ENCODE peak calls at places on chromosomes 6 and 20, in five cellular contexts. S is HCT116, N is PC-3, U is GM23248, R is GM23338. D is an unnamed sample. For H3K9me2, the result is how much of the 10 kb centered on the place peaks cover.

GRCh38 chr6:143806282-143807102 is 36.6 kb upstream of the LTV1 start:
- DNase-seq in S (no peak), N (peak), U (peak), R (no peak), D (no peak)

GRCh38 chr6:90123796-90124195 is 172.8 kb downstream of the BACH2 start:
- DNase-seq in S (no peak), N (no peak), U (peak), R (no peak), D (no peak)

GRCh38 chr20:60455272-60455671 is 497.0 kb downstream of the CDH26 start:
- DNase-seq in S (no peak), N (no peak), U (no peak), R (no peak), D (no peak)

GRCh38 chr20:41956316-41957050 is 338.3 kb upstream of the CHD6 start:
- DNase-seq in S (no peak), N (peak), U (peak), R (peak), D (peak)

GRCh38 chr6:125203395-125203794 is 49.8 kb downstream of the TPD52L1 start:
- DNase-seq in S (no peak), N (peak), U (peak), R (no peak), D (no peak)

GRCh38 chr6:46491789-46492547 is 719 bp upstream of the RCAN2 start:
- DNase-seq in S (peak), N (peak), U (peak), R (peak), D (peak)

GRCh38 chr20:62060631-62061541 is 4.8 kb downstream of the TAF4 start:
- DNase-seq in S (no peak), N (no peak), U (no peak), R (no peak), D (no peak)

GRCh38 chr20:62344782-62345181 is 22.3 kb downstream of the LAMA5 start:
- DNase-seq in S (no peak), N (no peak), U (no peak), R (no peak), D (no peak)

GRCh38 chr6:28980797-28981390 is 24.2 kb downstream of the ZNF311 start:
- DNase-seq in S (peak), N (peak), U (peak), R (peak), D (peak)

GRCh38 chr6:168394606-168395005 is 46.4 kb upstream of the SMOC2 start:
- DNase-seq in S (no peak), N (no peak), U (no peak), R (no peak), D (no peak)

GRCh38 chr6:145544031-145544430 is 191.3 kb downstream of the EPM2A start:
- DNase-seq in S (peak), N (peak), U (peak), R (no peak), D (no peak)

GRCh38 chr6:33313709-33314514 is at the start of gene TAPBP:
- DNase-seq in S (no peak), N (peak), U (peak), R (peak), D (peak)

GRCh38 chr6:2855061-2855519 is 13.4 kb upstream of the SERPINB1 start:
- DNase-seq in S (no peak), N (no peak), U (no peak), R (no peak), D (no peak)

GRCh38 chr6:36809933-36810844 is 29.1 kb downstream of the CPNE5 start:
- DNase-seq in S (no peak), N (no peak), U (no peak), R (peak), D (no peak)

GRCh38 chr6:169247991-169248390 is 5.7 kb downstream of the THBS2 start:
- DNase-seq in S (no peak), N (no peak), U (no peak), R (no peak), D (no peak)

GRCh38 chr20:24873015-24873620 is 76.0 kb upstream of the CST7 start:
- DNase-seq in S (no peak), N (no peak), U (no peak), R (no peak), D (peak)

GRCh38 chr6:112004397-112005341 is 49.2 kb upstream of the CCN6 start:
- DNase-seq in S (no peak), N (no peak), U (no peak), R (no peak), D (no peak)

GRCh38 chr20:25090492-25091429 is 8.8 kb upstream of the VSX1 start:
- DNase-seq in S (no peak), N (peak), U (no peak), R (no peak), D (no peak)

GRCh38 chr20:34525709-34526416 is 9.6 kb downstream of the DYNLRB1 start:
- DNase-seq in S (peak), N (peak), U (peak), R (no peak), D (peak)

GRCh38 chr6:163413054-163413344 is 1.5 kb upstream of the QKI start:
- DNase-seq in S (no peak), N (no peak), U (no peak), R (no peak), D (peak)

GRCh38 chr6:64325093-64325492 is 689.5 kb downstream of the PHF3 start:
- DNase-seq in S (no peak), N (no peak), U (no peak), R (no peak), D (no peak)

GRCh38 chr6:149934249-149935156 is 7.3 kb upstream of the ULBP2 start:
- DNase-seq in S (peak), N (peak), U (peak), R (peak), D (peak)

GRCh38 chr6:161273356-161273751 is 507 bp downstream of the AGPAT4 start:
- DNase-seq in S (peak), N (peak), U (peak), R (no peak), D (peak)

GRCh38 chr20:51463998-51464397 is 78.5 kb downstream of the NFATC2 start:
- DNase-seq in S (no peak), N (no peak), U (no peak), R (no peak), D (no peak)

GRCh38 chr20:44747166-44748004 is 1.7 kb downstream of the KCNK15 start:
- DNase-seq in S (peak), N (peak), U (peak), R (peak), D (peak)

GRCh38 chr6:156028310-156029131 is 572.9 kb upstream of the NOX3 start:
- DNase-seq in S (no peak), N (no peak), U (no peak), R (no peak), D (peak)

GRCh38 chr20:46357030-46357514 is 48.8 kb upstream of the CDH22 start:
- DNase-seq in S (no peak), N (no peak), U (no peak), R (no peak), D (peak)

GRCh38 chr6:72944660-72945059 is 280.6 kb downstream of the KHDC1L start:
- DNase-seq in S (no peak), N (no peak), U (no peak), R (no peak), D (no peak)

GRCh38 chr6:138331444-138331843 is 46.3 kb upstream of the SMIM28 start:
- DNase-seq in S (no peak), N (no peak), U (no peak), R (peak), D (no peak)

GRCh38 chr6:145735356-145736165 is at the start of gene EPM2A:
- DNase-seq in S (peak), N (peak), U (peak), R (peak), D (peak)

GRCh38 chr6:144335315-144335861 is 50.3 kb downstream of the UTRN start:
- DNase-seq in S (no peak), N (no peak), U (no peak), R (no peak), D (no peak)

GRCh38 chr20:45294659-45295058 is 12.0 kb upstream of the RBPJL start:
- DNase-seq in S (no peak), N (no peak), U (no peak), R (no peak), D (no peak)

GRCh38 chr6:75735491-75736186 is 13.4 kb upstream of the MYO6 start:
- DNase-seq in S (peak), N (peak), U (peak), R (no peak), D (no peak)

GRCh38 chr6:6820688-6821238 is 232.2 kb downstream of the LY86 start:
- DNase-seq in S (peak), N (peak), U (no peak), R (no peak), D (no peak)

GRCh38 chr20:63503524-63503923 is 4.6 kb upstream of the EEF1A2 start:
- DNase-seq in S (no peak), N (no peak), U (no peak), R (no peak), D (peak)

GRCh38 chr20:39103305-39103704 is 141.2 kb downstream of the DHX35 start:
- DNase-seq in S (no peak), N (no peak), U (no peak), R (no peak), D (no peak)

GRCh38 chr20:39103732-39104131 is 141.6 kb downstream of the DHX35 start:
- DNase-seq in S (no peak), N (no peak), U (peak), R (no peak), D (no peak)

GRCh38 chr20:39106791-39107190 is 144.6 kb downstream of the DHX35 start:
- DNase-seq in S (no peak), N (no peak), U (no peak), R (no peak), D (no peak)

GRCh38 chr20:39107741-39108140 is 145.6 kb downstream of the DHX35 start:
- DNase-seq in S (peak), N (peak), U (peak), R (no peak), D (no peak)

GRCh38 chr20:39105551-39105950 is 143.4 kb downstream of the DHX35 start:
- DNase-seq in S (no peak), N (no peak), U (no peak), R (no peak), D (no peak)
- H3K9me2 ChIP-seq in S (under half), N (under half), U (under half), R (under half), D (under half)

DNA sequence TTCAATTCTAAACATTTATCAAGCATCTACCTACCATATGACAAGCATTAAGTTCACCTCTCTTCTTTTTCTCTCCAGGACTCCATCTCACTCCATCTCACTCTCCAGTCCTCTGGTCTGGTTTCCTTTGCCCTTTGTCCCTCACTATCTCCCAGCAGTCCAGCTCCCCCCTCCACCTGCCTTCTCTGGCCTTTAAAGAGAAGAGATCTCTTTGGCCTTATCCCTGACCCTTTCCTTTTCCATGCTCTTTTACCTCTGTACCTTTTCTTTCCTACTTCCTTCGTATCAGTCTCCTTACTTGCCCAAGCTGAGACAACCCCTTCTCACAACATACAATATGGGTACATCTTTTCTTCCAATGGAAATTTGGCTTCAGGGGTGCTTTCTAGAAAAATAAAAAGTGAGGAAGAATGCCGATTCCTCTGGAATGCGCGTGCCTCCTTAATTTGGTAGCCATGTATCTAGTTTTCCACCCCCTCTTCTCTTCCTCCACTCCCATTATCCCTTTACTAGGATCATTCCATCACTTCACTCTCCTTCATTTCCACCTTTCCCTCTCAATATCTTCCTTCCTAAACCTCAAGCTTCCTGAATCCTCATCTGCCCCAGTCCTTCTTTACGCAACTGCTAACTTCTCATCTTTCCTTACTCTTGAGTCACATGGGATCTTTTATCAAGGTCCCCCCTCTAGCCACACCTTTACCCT is 745 bp upstream of the AGPAT1 start:
- DNase-seq in S (no peak), N (peak), U (peak), R (no peak), D (no peak)
- H3K9me2 ChIP-seq in S (under half), N (under half), U (under half), R (under half), D (under half)

GRCh38 chr6:4935486-4935885 is 68.4 kb downstream of the RPP40 start:
- DNase-seq in S (no peak), N (no peak), U (no peak), R (no peak), D (no peak)
- H3K9me2 ChIP-seq in S (under half), N (under half), U (under half), R (under half), D (under half)

GRCh38 chr6:42984924-42985475 is 630 bp downstream of the PPP2R5D start:
- DNase-seq in S (no peak), N (peak), U (peak), R (peak), D (no peak)

GRCh38 chr6:42984001-42984923 is at the start of gene PPP2R5D:
- DNase-seq in S (peak), N (peak), U (peak), R (peak), D (peak)

GRCh38 chr6:42989923-42990322 is 5.6 kb downstream of the PPP2R5D start:
- DNase-seq in S (no peak), N (no peak), U (no peak), R (no peak), D (no peak)

GRCh38 chr6:42987533-42988451 is 3.4 kb downstream of the PPP2R5D start:
- DNase-seq in S (no peak), N (no peak), U (no peak), R (no peak), D (no peak)

GRCh38 chr6:42988486-42989020 is 4.2 kb downstream of the PPP2R5D start:
- DNase-seq in S (no peak), N (peak), U (peak), R (peak), D (no peak)
- H3K9me2 ChIP-seq in S (under half), N (under half), U (under half), R (under half), D (under half)

DNA sequence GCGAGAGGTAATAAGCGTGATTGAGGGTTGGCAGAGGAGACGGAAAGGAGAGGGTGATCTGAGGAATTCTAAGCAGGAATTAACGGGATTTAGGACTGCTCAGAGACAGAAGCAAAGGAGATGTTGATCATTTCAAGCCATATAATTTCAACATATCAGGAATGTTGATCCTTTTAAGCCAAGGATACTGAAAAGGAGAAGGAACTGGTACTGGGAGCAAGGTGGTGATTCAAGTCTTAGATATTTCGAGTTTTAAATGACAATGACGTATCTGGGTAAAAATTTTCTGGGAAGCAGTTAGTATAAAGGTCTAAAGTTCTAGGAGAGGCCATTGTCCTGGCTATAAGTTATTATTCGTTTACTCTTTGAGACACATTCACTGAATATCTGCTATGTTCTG is 91.3 kb upstream of the OGFRL1 start:
- DNase-seq in S (no peak), N (peak), U (peak), R (peak), D (no peak)
- H3K9me2 ChIP-seq in S (under half), N (under half), U (under half), R (under half), D (under half)

GRCh38 chr6:13534536-13534935 is 39.9 kb upstream of the SIRT5 start:
- DNase-seq in S (no peak), N (no peak), U (no peak), R (no peak), D (no peak)
- H3K9me2 ChIP-seq in S (under half), N (under half), U (under half), R (under half), D (under half)

DNA sequence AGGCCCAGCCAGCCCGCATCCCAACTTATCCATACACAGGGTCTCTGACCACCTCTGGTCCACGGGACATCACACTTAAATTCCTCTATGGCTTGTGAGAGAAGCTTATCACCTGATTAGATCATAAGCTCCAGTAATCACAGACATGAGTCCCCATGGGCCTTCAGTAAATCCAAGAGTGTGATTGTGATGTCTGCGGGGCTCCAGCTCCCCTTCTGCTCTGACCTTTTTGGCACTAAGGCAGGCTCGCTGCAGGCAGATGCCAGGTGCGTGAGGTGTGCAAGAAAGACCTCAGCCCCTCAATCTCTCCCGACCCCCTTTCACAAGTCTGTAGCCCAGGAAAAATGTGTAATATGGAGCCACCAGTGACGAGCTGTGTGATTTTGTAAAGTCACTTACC is 127.6 kb upstream of the DUSP22 start:
- DNase-seq in S (no peak), N (no peak), U (no peak), R (no peak), D (no peak)
- H3K9me2 ChIP-seq in S (under half), N (under half), U (under half), R (under half), D (under half)